ENCODE peak calls at places on chromosome 21, in seven cellular contexts. B is IMR-90, D is fibroblast of mammary gland, W is A549, X is brain microvascular endothelial cell, L is hepatocyte, E is ascending aorta. A is an unnamed sample.
A peak's percentile ranks its signal among the peaks of the same experiment; 100 is the strongest.

GRCh38 chr21:44402323-44403105 is 49.1 kb downstream of the TRPM2 start:
- DNase-seq in X (no peak), L (no peak), E (no peak), W (no peak), D (no peak), B (no peak), A (no peak)

GRCh38 chr21:21860888-21861287 is 862.7 kb downstream of the NCAM2 start:
- DNase-seq in B (peak; percentile 40), W (no peak), E (no peak), D (peak; percentile 34), X (no peak), L (no peak), A (peak; percentile 7)

GRCh38 chr21:34916446-34916845 is 132.7 kb downstream of the RUNX1 start:
- DNase-seq in X (peak; percentile 42), E (no peak), B (peak; percentile 86), L (no peak), D (peak; percentile 50), W (no peak), A (peak; percentile 59)

GRCh38 chr21:34126269-34126668 is 52.9 kb downstream of the MRPS6 start:
- DNase-seq in E (no peak), X (no peak), L (peak; percentile 26), D (peak; percentile 68), B (peak; percentile 53), W (no peak), A (peak; percentile 77)

GRCh38 chr21:33491373-33492102 is at the start of gene DNAJC28:
- DNase-seq in L (peak; percentile 97), D (peak; percentile 86), X (peak; percentile 89), E (peak; percentile 81), B (peak; percentile 89), W (peak; percentile 63), A (peak; percentile 84)

GRCh38 chr21:14361958-14362357 is 21.0 kb downstream of the HSPA13 start:
- DNase-seq in D (peak; percentile 77), B (no peak), E (no peak), X (peak; percentile 60), L (no peak), W (no peak), A (no peak)

GRCh38 chr21:44869860-44870747 is 3.4 kb downstream of the PTTG1IP start:
- DNase-seq in L (peak; percentile 90), B (peak; percentile 96), E (peak; percentile 49), X (peak; percentile 93), W (peak; percentile 60), D (peak; percentile 95), A (peak; percentile 96)

GRCh38 chr21:33761104-33762036 is 119.1 kb downstream of the ITSN1 start:
- DNase-seq in L (peak; percentile 79), W (peak; percentile 46), B (peak; percentile 99), E (no peak), X (peak; percentile 95), D (peak; percentile 99), A (peak; percentile 96)

GRCh38 chr21:42460391-42461184 is 35.4 kb downstream of the RSPH1 start:
- DNase-seq in E (no peak), D (no peak), W (no peak), L (no peak), X (no peak), B (no peak), A (no peak)

GRCh38 chr21:16085436-16085835 is 355.7 kb downstream of the USP25 start:
- DNase-seq in D (peak; percentile 87), E (no peak), B (peak; percentile 39), L (no peak), W (no peak), X (no peak), A (peak; percentile 6)

GRCh38 chr21:33490991-33491372 is 534 bp downstream of the DNAJC28 start:
- DNase-seq in X (no peak), W (no peak), E (no peak), D (peak; percentile 8), L (peak; percentile 13), B (no peak), A (no peak)

GRCh38 chr21:46219591-46220239 is 8.9 kb downstream of the LSS start:
- DNase-seq in D (no peak), E (no peak), W (no peak), B (no peak), X (no peak), L (no peak), A (no peak)

GRCh38 chr21:34073032-34073748 is at the start of the genes MRPS6 and SLC5A3:
- DNase-seq in L (peak; percentile 96), B (peak; percentile 81), X (peak; percentile 59), W (peak; percentile 13), E (no peak), D (peak; percentile 74), A (peak; percentile 81)

GRCh38 chr21:38993561-38993960 is 187.8 kb downstream of the ETS2 start:
- DNase-seq in X (peak; percentile 93), D (peak; percentile 94), B (peak; percentile 92), L (peak; percentile 71), W (peak; percentile 15), E (no peak), A (peak; percentile 80)

GRCh38 chr21:39385299-39386145 is 36.6 kb upstream of the HMGN1 start:
- DNase-seq in E (peak; percentile 29), L (no peak), W (peak; percentile 89), B (peak; percentile 75), D (peak; percentile 72), X (peak; percentile 62), A (no peak)

GRCh38 chr21:43209575-43210453 is 41.0 kb downstream of the CRYAA start:
- DNase-seq in L (peak; percentile 82), E (no peak), D (peak; percentile 56), W (peak; percentile 66), X (peak; percentile 96), B (peak; percentile 81), A (no peak)

GRCh38 chr21:42556960-42557359 is 43.3 kb downstream of the SLC37A1 start:
- DNase-seq in D (no peak), X (no peak), E (no peak), W (no peak), B (no peak), L (no peak), A (no peak)

GRCh38 chr21:38471766-38472165 is 26.5 kb downstream of the ERG start:
- DNase-seq in W (no peak), X (no peak), L (no peak), E (no peak), B (no peak), D (no peak), A (no peak)

GRCh38 chr21:42784276-42784675 is 95.1 kb downstream of the WDR4 start:
- DNase-seq in L (no peak), B (no peak), D (no peak), E (no peak), X (no peak), W (no peak), A (no peak)

GRCh38 chr21:38843379-38843778 is 37.6 kb downstream of the ETS2 start:
- DNase-seq in E (no peak), L (no peak), W (no peak), D (no peak), X (no peak), B (no peak), A (no peak)

GRCh38 chr21:44871576-44872265 is 1.8 kb downstream of the PTTG1IP start:
- DNase-seq in W (no peak), B (peak; percentile 77), X (peak; percentile 70), E (no peak), D (peak; percentile 90), L (peak; percentile 74), A (peak; percentile 78)

GRCh38 chr21:15491100-15491499 is 238.7 kb upstream of the USP25 start:
- DNase-seq in B (no peak), E (no peak), L (no peak), D (no peak), X (no peak), W (no peak), A (no peak)

GRCh38 chr21:29940993-29941392 is 1.2 kb upstream of the GRIK1 start:
- DNase-seq in E (no peak), X (no peak), L (no peak), D (no peak), W (no peak), B (no peak), A (no peak)

GRCh38 chr21:15667010-15667409 is 62.8 kb upstream of the USP25 start:
- DNase-seq in W (no peak), X (no peak), D (peak; percentile 80), E (no peak), B (peak; percentile 73), L (no peak), A (peak; percentile 11)

GRCh38 chr21:41133896-41134522 is 34.0 kb upstream of the BACE2 start:
- DNase-seq in B (peak; percentile 54), W (peak; percentile 47), X (peak; percentile 28), D (peak; percentile 59), L (peak; percentile 51), E (no peak), A (peak; percentile 30)
- TF ChIP-seq CTCF in B (peak; percentile 48), W (peak; percentile 42), X (peak; percentile 72), D (peak; percentile 63), L (peak; percentile 61), E (peak; percentile 27), A (peak; percentile 76)

GRCh38 chr21:37082375-37082774 is 9.3 kb downstream of the TTC3 start:
- DNase-seq in B (no peak), E (no peak), X (no peak), L (no peak), D (no peak), W (no peak), A (no peak)

GRCh38 chr21:37076087-37076486 is 3.0 kb downstream of the TTC3 start:
- DNase-seq in X (no peak), W (no peak), L (no peak), D (no peak), E (no peak), B (no peak), A (no peak)

GRCh38 chr21:37077403-37077802 is 4.3 kb downstream of the TTC3 start:
- DNase-seq in W (no peak), B (no peak), E (no peak), L (no peak), D (no peak), X (no peak), A (no peak)

GRCh38 chr21:37082856-37083611 is 10.0 kb downstream of the TTC3 start:
- DNase-seq in W (no peak), X (no peak), E (no peak), L (no peak), B (no peak), D (no peak), A (no peak)

GRCh38 chr21:37079211-37079824 is 6.3 kb downstream of the TTC3 start:
- DNase-seq in B (no peak), L (no peak), D (no peak), W (no peak), X (no peak), E (no peak), A (no peak)
- TF ChIP-seq CTCF in B (no peak), L (no peak), D (peak; percentile 34), W (no peak), X (peak; percentile 56), E (no peak), A (peak; percentile 66)

GRCh38 chr21:32173106-32173755 is 105.6 kb downstream of the MIS18A start:
- DNase-seq in X (no peak), W (no peak), B (no peak), L (no peak), E (no peak), D (no peak), A (no peak)

GRCh38 chr21:32172106-32172505 is 106.7 kb downstream of the MIS18A start:
- DNase-seq in E (no peak), B (no peak), X (no peak), D (no peak), L (no peak), W (no peak), A (no peak)

GRCh38 chr21:32174819-32175218 is 104.0 kb downstream of the MIS18A start:
- DNase-seq in B (no peak), E (no peak), X (no peak), W (no peak), D (no peak), L (no peak), A (no peak)
- TF ChIP-seq CTCF in B (no peak), E (no peak), X (no peak), W (no peak), D (no peak), L (no peak), A (no peak)

GRCh38 chr21:23574932-23575331 is 2032.3 kb downstream of the MRPL39 start:
- DNase-seq in W (no peak), D (no peak), L (no peak), E (no peak), B (no peak), X (no peak), A (no peak)
- TF ChIP-seq CTCF in W (no peak), D (no peak), L (no peak), E (no peak), B (no peak), X (no peak), A (no peak)

A was measured in HFFc6.